ENCODE peak calls at places on chromosomes 6 and 20, in seven cellular contexts. C, V, I, N, M, S and U are unnamed samples.

GRCh38 chr6:57305112-57305511 is 12.3 kb upstream of the PRIM2 start:
- DNase-seq in C (no peak), V (no peak), I (peak), N (no peak), M (no peak), S (no peak), U (no peak)

GRCh38 chr6:107620736-107621135 is 130.8 kb downstream of the SOBP start:
- DNase-seq in C (no peak), V (no peak), I (peak), N (no peak), M (no peak), S (no peak), U (no peak)

GRCh38 chr6:12637960-12638641 is 78.5 kb upstream of the PHACTR1 start:
- DNase-seq in C (no peak), V (peak), I (peak), N (no peak), M (no peak), S (peak), U (no peak)

GRCh38 chr6:75532521-75532920 is 38.9 kb upstream of the FILIP1 start:
- DNase-seq in C (no peak), V (no peak), I (no peak), N (no peak), M (no peak), S (peak), U (no peak)

GRCh38 chr20:43461894-43462293 is 4.2 kb downstream of the SRSF6 start:
- DNase-seq in C (no peak), V (no peak), I (no peak), N (no peak), M (no peak), S (no peak), U (no peak)

GRCh38 chr6:142728910-142729481 is 216.0 kb downstream of the HIVEP2 start:
- DNase-seq in C (no peak), V (no peak), I (peak), N (no peak), M (no peak), S (no peak), U (peak)

GRCh38 chr6:51098246-51098645 is 279.6 kb downstream of the TFAP2B start:
- DNase-seq in C (no peak), V (no peak), I (no peak), N (no peak), M (no peak), S (no peak), U (no peak)

GRCh38 chr6:31529329-31530150 is 778 bp downstream of the MCCD1 start:
- DNase-seq in C (no peak), V (no peak), I (no peak), N (no peak), M (no peak), S (no peak), U (no peak)

GRCh38 chr6:146433881-146434741 is 109.5 kb upstream of the RAB32 start:
- DNase-seq in C (no peak), V (no peak), I (peak), N (no peak), M (no peak), S (no peak), U (peak)

GRCh38 chr6:106253194-106253593 is 72.4 kb downstream of the ATG5 start:
- DNase-seq in C (no peak), V (no peak), I (peak), N (no peak), M (no peak), S (peak), U (peak)

GRCh38 chr6:141675957-141676356 is 456.8 kb upstream of the GJE1 start:
- DNase-seq in C (no peak), V (no peak), I (peak), N (no peak), M (no peak), S (no peak), U (no peak)

GRCh38 chr6:38720295-38720694 is 5.2 kb downstream of the DNAH8 start:
- DNase-seq in C (no peak), V (no peak), I (no peak), N (no peak), M (no peak), S (no peak), U (no peak)